ENCODE peak calls at places on chromosomes 2 and 18, in four cellular contexts. M, H, V and T are unnamed samples.

GRCh38 chr2:165863816-165864221 is 69.8 kb upstream of the GALNT3 start:
- DNase-seq in M (no peak), H (no peak), V (no peak), T (no peak)

GRCh38 chr2:3958465-3958864 is 255.1 kb downstream of the DCDC2C start:
- DNase-seq in M (no peak), H (no peak), V (no peak), T (no peak)

GRCh38 chr2:74873678-74874640 is 40.0 kb downstream of the HK2 start:
- DNase-seq in M (no peak), H (no peak), V (no peak), T (no peak)

GRCh38 chr18:28522250-28522649 is 345.3 kb upstream of the CDH2 start:
- DNase-seq in M (no peak), H (no peak), V (no peak), T (no peak)

GRCh38 chr18:48230459-48231113 is 178.6 kb downstream of the ZBTB7C start:
- DNase-seq in M (no peak), H (peak; percentile 34), V (peak; percentile 15), T (peak; percentile 73)

GRCh38 chr2:227313310-227313709 is 11.7 kb upstream of the MFF start:
- DNase-seq in M (no peak), H (no peak), V (no peak), T (no peak)

GRCh38 chr2:126543081-126543480 is 112.9 kb upstream of the GYPC start:
- DNase-seq in M (no peak), H (no peak), V (no peak), T (peak; percentile 12)

GRCh38 chr2:126776701-126777619 is 121.0 kb downstream of the GYPC start:
- DNase-seq in M (peak; percentile 30), H (peak; percentile 36), V (peak; percentile 18), T (peak; percentile 86)

GRCh38 chr2:177078416-177078815 is 134.2 kb upstream of the HNRNPA3 start:
- DNase-seq in M (no peak), H (no peak), V (no peak), T (peak; percentile 73)

GRCh38 chr2:26483501-26483900 is 5.6 kb upstream of the OTOF start:
- DNase-seq in M (no peak), H (no peak), V (no peak), T (no peak)

GRCh38 chr2:15622214-15622613 is 30.5 kb downstream of the DDX1 start:
- DNase-seq in M (no peak), H (no peak), V (no peak), T (no peak)

GRCh38 chr18:12811191-12811950 is 72.7 kb downstream of the PTPN2 start:
- DNase-seq in M (no peak), H (no peak), V (no peak), T (peak; percentile 35)

GRCh38 chr2:145906356-145906755 is 1386.4 kb upstream of the ZEB2 start:
- DNase-seq in M (no peak), H (peak; percentile 25), V (peak; percentile 43), T (no peak)

GRCh38 chr2:171210864-171211431 is 50.3 kb upstream of the TLK1 start:
- DNase-seq in M (peak; percentile 58), H (no peak), V (no peak), T (no peak)

GRCh38 chr18:30376515-30376914 is 666.0 kb downstream of the DSC3 start:
- DNase-seq in M (no peak), H (no peak), V (no peak), T (no peak)

GRCh38 chr2:25606892-25607291 is 66.5 kb downstream of the DTNB start:
- DNase-seq in M (no peak), H (no peak), V (peak; percentile 13), T (peak; percentile 52)

GRCh38 chr18:23225518-23225917 is 90.2 kb downstream of the CABLES1 start:
- DNase-seq in M (no peak), H (no peak), V (peak; percentile 98), T (peak; percentile 96)

GRCh38 chr2:218281449-218281848 is 10.9 kb downstream of the TMBIM1 start:
- DNase-seq in M (no peak), H (no peak), V (no peak), T (peak; percentile 63)

GRCh38 chr2:124024491-124025348 is at the start of gene CNTNAP5:
- DNase-seq in M (no peak), H (no peak), V (peak; percentile 1), T (peak; percentile 57)

GRCh38 chr2:168060956-168061750 is 186.2 kb downstream of the STK39 start:
- DNase-seq in M (no peak), H (no peak), V (peak; percentile 20), T (peak; percentile 62)

GRCh38 chr2:217068677-217069250 is 208.9 kb upstream of the TNP1 start:
- DNase-seq in M (no peak), H (no peak), V (no peak), T (no peak)

GRCh38 chr2:83435989-83436388 is 1023.1 kb downstream of the SUCLG1 start:
- DNase-seq in M (no peak), H (no peak), V (no peak), T (no peak)

GRCh38 chr18:69495841-69496533 is 95.3 kb downstream of the DOK6 start:
- DNase-seq in M (no peak), H (no peak), V (no peak), T (no peak)

GRCh38 chr18:49558356-49558755 is 3.5 kb upstream of the LIPG start:
- DNase-seq in M (no peak), H (no peak), V (no peak), T (no peak)

DNA sequence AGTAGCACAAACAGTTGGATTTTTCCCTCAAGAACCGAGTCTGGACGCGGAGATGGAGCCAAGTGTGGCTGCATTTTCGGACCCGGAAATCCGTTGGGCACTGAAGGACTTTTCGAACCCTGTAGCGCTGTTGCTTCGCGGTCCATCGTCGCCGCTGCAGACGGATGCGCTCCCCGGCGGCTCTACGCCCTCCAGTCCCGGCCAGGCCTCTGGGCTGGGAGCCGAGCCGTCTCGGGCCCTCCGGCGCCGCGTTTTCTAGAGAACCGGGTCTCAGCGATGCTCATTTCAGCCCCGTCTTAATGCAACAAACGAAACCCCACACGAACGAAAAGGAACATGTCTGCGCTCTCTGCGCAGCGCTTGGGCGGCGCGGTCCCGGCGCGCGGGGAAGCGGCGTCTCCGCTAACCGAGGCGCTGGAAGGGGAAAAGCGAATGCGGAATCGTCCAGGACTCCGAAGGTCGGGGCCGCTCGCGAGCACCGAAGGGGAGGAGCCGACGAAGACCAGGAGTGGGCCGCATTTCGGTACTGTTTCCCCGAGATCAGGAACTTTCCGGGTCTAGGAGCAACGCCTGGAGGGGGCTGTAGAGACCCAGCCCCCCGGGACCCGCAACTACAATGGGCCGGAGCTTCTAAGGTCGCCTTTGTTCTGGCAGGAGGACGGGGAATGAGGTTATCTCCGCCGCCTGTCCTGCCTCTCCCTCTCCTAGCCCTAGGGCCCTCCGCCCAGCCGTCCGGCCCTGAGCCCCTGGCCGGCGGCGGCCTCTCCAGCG is 3.2 kb downstream of the EMX1 start:
- DNase-seq in M (no peak), H (no peak), V (peak; percentile 23), T (peak; percentile 57)
- TF ChIP-seq EZH2 in M (no peak), H (peak; percentile 98), V (peak; percentile 97), T (peak; percentile 24)

GRCh38 chr2:174681099-174681982 is 82.9 kb downstream of the CHRNA1 start:
- DNase-seq in M (no peak), H (no peak), V (no peak), T (peak; percentile 76)
- TF ChIP-seq EZH2 in M (no peak), H (no peak), V (no peak), T (no peak)

GRCh38 chr2:222296311-222296736 is 2.5 kb downstream of the PAX3 start:
- DNase-seq in M (no peak), H (no peak), V (no peak), T (no peak)
- TF ChIP-seq EZH2 in M (no peak), H (no peak), V (no peak), T (peak; percentile 48)

GRCh38 chr2:44928660-44929471 is 12.6 kb upstream of the SIX3 start:
- DNase-seq in M (no peak), H (no peak), V (no peak), T (peak; percentile 34)
- TF ChIP-seq EZH2 in M (no peak), H (peak; percentile 99), V (peak; percentile 98), T (no peak)

GRCh38 chr2:236570081-236570979 is 705 bp downstream of the ACKR3 start:
- DNase-seq in M (no peak), H (no peak), V (no peak), T (peak; percentile 41)
- TF ChIP-seq EZH2 in M (no peak), H (no peak), V (no peak), T (no peak)

GRCh38 chr2:162967137-162967536 is 128.6 kb upstream of the KCNH7 start:
- DNase-seq in M (no peak), H (no peak), V (no peak), T (no peak)
- TF ChIP-seq EZH2 in M (no peak), H (no peak), V (no peak), T (no peak)

GRCh38 chr2:219482674-219483405 is 15.9 kb upstream of the GMPPA start:
- DNase-seq in M (no peak), H (no peak), V (no peak), T (no peak)

GRCh38 chr2:219486424-219486959 is 12.2 kb upstream of the GMPPA start:
- DNase-seq in M (no peak), H (no peak), V (no peak), T (no peak)

GRCh38 chr2:219485201-219485580 is 13.5 kb upstream of the GMPPA start:
- DNase-seq in M (no peak), H (no peak), V (no peak), T (no peak)

GRCh38 chr2:219483451-219484342 is 15.0 kb upstream of the GMPPA start:
- DNase-seq in M (no peak), H (no peak), V (no peak), T (no peak)

GRCh38 chr2:219484343-219485200 is 14.1 kb upstream of the GMPPA start:
- DNase-seq in M (no peak), H (no peak), V (no peak), T (peak; percentile 45)
- TF ChIP-seq EZH2 in M (no peak), H (peak; percentile 76), V (peak; percentile 72), T (peak; percentile 35)

GRCh38 chr18:35811896-35812295 is 160.6 kb upstream of the RMP24 start:
- DNase-seq in M (no peak), H (no peak), V (peak; percentile 1), T (no peak)

GRCh38 chr18:35822431-35822830 is 150.0 kb upstream of the RMP24 start:
- DNase-seq in M (no peak), H (no peak), V (no peak), T (no peak)

GRCh38 chr18:35818353-35818667 is 154.2 kb upstream of the RMP24 start:
- DNase-seq in M (no peak), H (no peak), V (no peak), T (no peak)

GRCh38 chr18:35816003-35816402 is 156.5 kb upstream of the RMP24 start:
- DNase-seq in M (no peak), H (no peak), V (no peak), T (no peak)

DNA sequence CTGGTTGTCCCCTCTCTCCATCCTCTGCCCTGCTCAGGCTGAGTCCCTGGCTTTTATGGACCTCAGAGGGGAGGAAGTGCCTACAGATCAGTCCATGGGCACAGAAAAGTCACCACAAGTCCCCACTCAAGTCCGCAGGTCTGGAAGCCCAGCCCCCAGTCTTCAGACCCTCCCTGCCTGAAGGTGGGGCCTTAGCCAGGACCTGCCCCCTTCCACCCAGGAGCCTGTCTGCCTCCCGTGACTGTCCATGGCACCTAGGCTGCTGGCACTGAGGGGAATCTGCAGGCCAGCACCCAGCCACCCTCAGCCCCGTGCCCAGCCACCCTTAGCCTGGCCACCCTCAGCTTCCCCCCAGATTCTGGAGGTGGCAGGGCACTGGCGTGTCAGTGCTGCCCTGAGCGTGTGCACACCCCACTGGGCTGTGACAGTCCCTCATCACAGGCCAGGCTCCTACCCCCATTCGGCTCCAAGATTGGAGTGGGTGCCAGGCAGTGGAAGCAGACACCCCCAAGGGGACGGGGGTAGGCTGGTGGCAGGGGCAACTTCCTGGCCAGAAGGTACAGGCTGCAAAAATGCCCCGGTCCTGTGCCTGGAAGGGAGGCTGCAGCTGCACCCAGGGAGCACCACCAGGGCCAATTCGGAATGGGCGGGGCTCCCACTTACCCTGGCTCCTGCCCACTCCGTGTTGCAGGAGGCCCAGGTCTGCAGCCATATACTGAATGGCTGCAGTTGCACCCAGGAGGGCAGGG is 154.7 kb upstream of the RMP24 start:
- DNase-seq in M (no peak), H (no peak), V (no peak), T (no peak)
- TF ChIP-seq EZH2 in M (no peak), H (no peak), V (no peak), T (no peak)